ENCODE peak calls at places on chromosomes 2 and 18, in seven cellular contexts. One of them, this sample, is unnamed.

GRCh38 chr2:103667335-103667884 is 905.6 kb downstream of the TMEM182 start:
- DNase-seq in aorta: no peak
- DNase-seq in cardiac septum: no peak
- DNase-seq in AG04450: no peak
- DNase-seq in left lung: no peak
- DNase-seq in HCT116: no peak
- DNase-seq in stimulated activated CD4-positive, alpha-beta T cell treated with anti-CD3 and anti-CD28 coated beads, Interleukin-4, amount 100 ng/mL, for 1 hour: no peak
- DNase-seq in this sample: no peak

GRCh38 chr2:1503471-1504310 is 90.4 kb downstream of the TPO start:
- DNase-seq in aorta: peak
- DNase-seq in cardiac septum: peak
- DNase-seq in AG04450: no peak
- DNase-seq in left lung: peak
- DNase-seq in HCT116: no peak
- DNase-seq in stimulated activated CD4-positive, alpha-beta T cell treated with anti-CD3 and anti-CD28 coated beads, Interleukin-4, amount 100 ng/mL, for 1 hour: no peak
- DNase-seq in this sample: no peak

GRCh38 chr18:48914581-48915251 is 36.0 kb downstream of the SMAD7 start:
- DNase-seq in aorta: peak
- DNase-seq in cardiac septum: peak
- DNase-seq in AG04450: no peak
- DNase-seq in left lung: no peak
- DNase-seq in HCT116: no peak
- DNase-seq in stimulated activated CD4-positive, alpha-beta T cell treated with anti-CD3 and anti-CD28 coated beads, Interleukin-4, amount 100 ng/mL, for 1 hour: no peak
- DNase-seq in this sample: no peak

GRCh38 chr2:16050261-16051045 is 110.1 kb downstream of the MYCN start:
- DNase-seq in aorta: no peak
- DNase-seq in cardiac septum: no peak
- DNase-seq in AG04450: no peak
- DNase-seq in left lung: no peak
- DNase-seq in HCT116: no peak
- DNase-seq in stimulated activated CD4-positive, alpha-beta T cell treated with anti-CD3 and anti-CD28 coated beads, Interleukin-4, amount 100 ng/mL, for 1 hour: no peak
- DNase-seq in this sample: no peak

GRCh38 chr18:13558132-13558531 is 168.2 kb downstream of the FAM210A start:
- DNase-seq in aorta: no peak
- DNase-seq in cardiac septum: no peak
- DNase-seq in AG04450: no peak
- DNase-seq in left lung: no peak
- DNase-seq in HCT116: peak
- DNase-seq in stimulated activated CD4-positive, alpha-beta T cell treated with anti-CD3 and anti-CD28 coated beads, Interleukin-4, amount 100 ng/mL, for 1 hour: peak
- DNase-seq in this sample: peak

GRCh38 chr18:34795070-34795740 is 85.1 kb downstream of the DTNA start:
- DNase-seq in aorta: no peak
- DNase-seq in cardiac septum: no peak
- DNase-seq in AG04450: no peak
- DNase-seq in left lung: no peak
- DNase-seq in HCT116: no peak
- DNase-seq in stimulated activated CD4-positive, alpha-beta T cell treated with anti-CD3 and anti-CD28 coated beads, Interleukin-4, amount 100 ng/mL, for 1 hour: no peak
- DNase-seq in this sample: no peak

GRCh38 chr2:110674620-110675555 is 3.0 kb downstream of the BUB1 start:
- DNase-seq in aorta: no peak
- DNase-seq in cardiac septum: no peak
- DNase-seq in AG04450: no peak
- DNase-seq in left lung: no peak
- DNase-seq in HCT116: no peak
- DNase-seq in stimulated activated CD4-positive, alpha-beta T cell treated with anti-CD3 and anti-CD28 coated beads, Interleukin-4, amount 100 ng/mL, for 1 hour: no peak
- DNase-seq in this sample: no peak

GRCh38 chr2:221958224-221958623 is 340.6 kb downstream of the PAX3 start:
- DNase-seq in aorta: no peak
- DNase-seq in cardiac septum: no peak
- DNase-seq in AG04450: no peak
- DNase-seq in left lung: no peak
- DNase-seq in HCT116: no peak
- DNase-seq in stimulated activated CD4-positive, alpha-beta T cell treated with anti-CD3 and anti-CD28 coated beads, Interleukin-4, amount 100 ng/mL, for 1 hour: no peak
- DNase-seq in this sample: no peak

GRCh38 chr18:58495634-58496033 is 133.3 kb downstream of the ALPK2 start:
- DNase-seq in aorta: no peak
- DNase-seq in cardiac septum: no peak
- DNase-seq in AG04450: no peak
- DNase-seq in left lung: no peak
- DNase-seq in HCT116: no peak
- DNase-seq in stimulated activated CD4-positive, alpha-beta T cell treated with anti-CD3 and anti-CD28 coated beads, Interleukin-4, amount 100 ng/mL, for 1 hour: no peak
- DNase-seq in this sample: no peak

GRCh38 chr2:69291004-69291650 is 95.9 kb downstream of the GFPT1 start:
- DNase-seq in aorta: no peak
- DNase-seq in cardiac septum: no peak
- DNase-seq in AG04450: peak
- DNase-seq in left lung: no peak
- DNase-seq in HCT116: no peak
- DNase-seq in stimulated activated CD4-positive, alpha-beta T cell treated with anti-CD3 and anti-CD28 coated beads, Interleukin-4, amount 100 ng/mL, for 1 hour: no peak
- DNase-seq in this sample: no peak

GRCh38 chr2:138023298-138023697 is 59.0 kb downstream of the HNMT start:
- DNase-seq in aorta: no peak
- DNase-seq in cardiac septum: no peak
- DNase-seq in AG04450: no peak
- DNase-seq in left lung: no peak
- DNase-seq in HCT116: no peak
- DNase-seq in stimulated activated CD4-positive, alpha-beta T cell treated with anti-CD3 and anti-CD28 coated beads, Interleukin-4, amount 100 ng/mL, for 1 hour: no peak
- DNase-seq in this sample: no peak

GRCh38 chr2:240392084-240392947 is 43.1 kb upstream of the GPC1 start:
- DNase-seq in aorta: peak
- DNase-seq in cardiac septum: peak
- DNase-seq in AG04450: no peak
- DNase-seq in left lung: peak
- DNase-seq in HCT116: no peak
- DNase-seq in stimulated activated CD4-positive, alpha-beta T cell treated with anti-CD3 and anti-CD28 coated beads, Interleukin-4, amount 100 ng/mL, for 1 hour: peak
- DNase-seq in this sample: no peak

GRCh38 chr2:85413592-85414421 is 3.6 kb upstream of the CAPG start:
- DNase-seq in aorta: peak
- DNase-seq in cardiac septum: no peak
- DNase-seq in AG04450: no peak
- DNase-seq in left lung: peak
- DNase-seq in HCT116: no peak
- DNase-seq in stimulated activated CD4-positive, alpha-beta T cell treated with anti-CD3 and anti-CD28 coated beads, Interleukin-4, amount 100 ng/mL, for 1 hour: peak
- DNase-seq in this sample: peak

GRCh38 chr2:70767094-70767698 is 804 bp downstream of the ADD2 start:
- DNase-seq in aorta: peak
- DNase-seq in cardiac septum: no peak
- DNase-seq in AG04450: no peak
- DNase-seq in left lung: peak
- DNase-seq in HCT116: no peak
- DNase-seq in stimulated activated CD4-positive, alpha-beta T cell treated with anti-CD3 and anti-CD28 coated beads, Interleukin-4, amount 100 ng/mL, for 1 hour: peak
- DNase-seq in this sample: no peak

GRCh38 chr2:197705912-197706838 is 1.0 kb downstream of the MARS2 start:
- DNase-seq in aorta: no peak
- DNase-seq in cardiac septum: no peak
- DNase-seq in AG04450: no peak
- DNase-seq in left lung: no peak
- DNase-seq in HCT116: no peak
- DNase-seq in stimulated activated CD4-positive, alpha-beta T cell treated with anti-CD3 and anti-CD28 coated beads, Interleukin-4, amount 100 ng/mL, for 1 hour: peak
- DNase-seq in this sample: no peak

GRCh38 chr2:62410015-62410453 is 96.0 kb downstream of the TMEM17 start:
- DNase-seq in aorta: no peak
- DNase-seq in cardiac septum: no peak
- DNase-seq in AG04450: no peak
- DNase-seq in left lung: no peak
- DNase-seq in HCT116: no peak
- DNase-seq in stimulated activated CD4-positive, alpha-beta T cell treated with anti-CD3 and anti-CD28 coated beads, Interleukin-4, amount 100 ng/mL, for 1 hour: no peak
- DNase-seq in this sample: no peak

GRCh38 chr2:22912398-22912797 is 472.6 kb upstream of the KLHL29 start:
- DNase-seq in aorta: no peak
- DNase-seq in cardiac septum: no peak
- DNase-seq in AG04450: no peak
- DNase-seq in left lung: no peak
- DNase-seq in HCT116: no peak
- DNase-seq in stimulated activated CD4-positive, alpha-beta T cell treated with anti-CD3 and anti-CD28 coated beads, Interleukin-4, amount 100 ng/mL, for 1 hour: no peak
- DNase-seq in this sample: no peak

GRCh38 chr2:230909841-230910545 is 15.0 kb downstream of the GPR55 start:
- DNase-seq in aorta: peak
- DNase-seq in cardiac septum: peak
- DNase-seq in AG04450: no peak
- DNase-seq in left lung: no peak
- DNase-seq in HCT116: no peak
- DNase-seq in stimulated activated CD4-positive, alpha-beta T cell treated with anti-CD3 and anti-CD28 coated beads, Interleukin-4, amount 100 ng/mL, for 1 hour: no peak
- DNase-seq in this sample: no peak

GRCh38 chr18:11052800-11053199 is 96.6 kb downstream of the PIEZO2 start:
- DNase-seq in aorta: no peak
- DNase-seq in cardiac septum: no peak
- DNase-seq in AG04450: no peak
- DNase-seq in left lung: no peak
- DNase-seq in HCT116: no peak
- DNase-seq in stimulated activated CD4-positive, alpha-beta T cell treated with anti-CD3 and anti-CD28 coated beads, Interleukin-4, amount 100 ng/mL, for 1 hour: no peak
- DNase-seq in this sample: no peak

GRCh38 chr2:64645014-64645418 is 8.7 kb downstream of the SERTAD2 start:
- DNase-seq in aorta: no peak
- DNase-seq in cardiac septum: no peak
- DNase-seq in AG04450: no peak
- DNase-seq in left lung: peak
- DNase-seq in HCT116: no peak
- DNase-seq in stimulated activated CD4-positive, alpha-beta T cell treated with anti-CD3 and anti-CD28 coated beads, Interleukin-4, amount 100 ng/mL, for 1 hour: peak
- DNase-seq in this sample: peak

GRCh38 chr2:132441051-132441450 is 24.4 kb downstream of the GPR39 start:
- DNase-seq in aorta: no peak
- DNase-seq in cardiac septum: no peak
- DNase-seq in AG04450: no peak
- DNase-seq in left lung: no peak
- DNase-seq in HCT116: no peak
- DNase-seq in stimulated activated CD4-positive, alpha-beta T cell treated with anti-CD3 and anti-CD28 coated beads, Interleukin-4, amount 100 ng/mL, for 1 hour: no peak
- DNase-seq in this sample: no peak

GRCh38 chr2:176137249-176137573 is 7.7 kb downstream of the HOXD8 start:
- DNase-seq in aorta: no peak
- DNase-seq in cardiac septum: no peak
- DNase-seq in AG04450: no peak
- DNase-seq in left lung: no peak
- DNase-seq in HCT116: no peak
- DNase-seq in stimulated activated CD4-positive, alpha-beta T cell treated with anti-CD3 and anti-CD28 coated beads, Interleukin-4, amount 100 ng/mL, for 1 hour: no peak
- DNase-seq in this sample: no peak

GRCh38 chr2:25558262-25558661 is 115.1 kb downstream of the DTNB start:
- DNase-seq in aorta: no peak
- DNase-seq in cardiac septum: no peak
- DNase-seq in AG04450: peak
- DNase-seq in left lung: no peak
- DNase-seq in HCT116: no peak
- DNase-seq in stimulated activated CD4-positive, alpha-beta T cell treated with anti-CD3 and anti-CD28 coated beads, Interleukin-4, amount 100 ng/mL, for 1 hour: peak
- DNase-seq in this sample: no peak

GRCh38 chr2:152336854-152337510 is 2.0 kb downstream of the FMNL2 start:
- DNase-seq in aorta: no peak
- DNase-seq in cardiac septum: no peak
- DNase-seq in AG04450: no peak
- DNase-seq in left lung: no peak
- DNase-seq in HCT116: no peak
- DNase-seq in stimulated activated CD4-positive, alpha-beta T cell treated with anti-CD3 and anti-CD28 coated beads, Interleukin-4, amount 100 ng/mL, for 1 hour: no peak
- DNase-seq in this sample: peak